ENCODE peak calls at places on chromosomes 4 and X, in ten cellular contexts. I is stimulated activated CD4-positive, alpha-beta T cell treated with anti-CD3 and anti-CD28 coated beads, TNF-alpha, amount 100 ng/mL, for 48 hours; L is C1 segment of cervical spinal cord; F is NCI-H774; V is NCI-H1105; X is ovary; C is tibial artery; O is naive thymus-derived CD8-positive, alpha-beta T cell; H is WERI-Rb-1; D is substantia nigra. R is an unnamed sample.

GRCh38 chr4:97105716-97106115 is 1037.6 kb downstream of the STPG2 start:
- DNase-seq in H (peak), X (no peak), I (no peak), L (no peak), C (no peak), F (no peak), O (no peak), D (no peak), V (no peak), R (no peak)

GRCh38 chrX:133985164-133986007 is at the start of gene GPC3:
- DNase-seq in L (peak), O (peak), X (peak), F (peak), C (no peak), V (peak), H (no peak), D (no peak), I (no peak), R (peak)

GRCh38 chr4:92047209-92047877 is 256.4 kb upstream of the GRID2 start:
- DNase-seq in H (no peak), X (no peak), F (no peak), O (no peak), D (no peak), C (no peak), V (no peak), L (no peak), I (no peak), R (no peak)

GRCh38 chrX:68945603-68946228 is 116.9 kb downstream of the EFNB1 start:
- DNase-seq in O (no peak), F (no peak), I (no peak), X (no peak), C (no peak), H (peak), V (no peak), L (no peak), D (no peak), R (no peak)

GRCh38 chr4:138259801-138260200 is 17.7 kb upstream of the SLC7A11 start:
- DNase-seq in D (no peak), F (no peak), L (no peak), V (no peak), O (no peak), I (no peak), H (no peak), C (no peak), X (no peak), R (no peak)

GRCh38 chrX:16488959-16489358 is 161.0 kb upstream of the S100G start:
- DNase-seq in V (no peak), L (no peak), D (no peak), F (no peak), C (no peak), I (no peak), O (no peak), X (no peak), H (no peak), R (no peak)

GRCh38 chr4:151169223-151169622 is 69.8 kb downstream of the RPS3A start:
- DNase-seq in C (peak), L (peak), I (no peak), X (peak), H (peak), O (no peak), F (no peak), D (peak), V (peak), R (peak)

GRCh38 chr4:186201535-186202230 is 10.3 kb downstream of the CYP4V2 start:
- DNase-seq in F (no peak), D (no peak), H (peak), C (no peak), I (peak), X (no peak), L (no peak), O (peak), V (no peak), R (peak)

GRCh38 chrX:81411517-81411916 is 209.6 kb downstream of the SH3BGRL start:
- DNase-seq in C (no peak), D (no peak), V (no peak), L (no peak), F (no peak), H (no peak), O (no peak), I (no peak), X (no peak), R (no peak)

GRCh38 chr4:40471923-40472322 is 136.8 kb downstream of the CHRNA9 start:
- DNase-seq in C (no peak), H (no peak), F (no peak), D (no peak), X (no peak), I (no peak), O (no peak), L (no peak), V (no peak), R (no peak)

GRCh38 chr4:114600672-114601071 is 2.1 kb downstream of the UGT8 start:
- DNase-seq in V (no peak), I (no peak), L (no peak), O (no peak), H (no peak), F (no peak), D (no peak), C (no peak), X (no peak), R (no peak)

GRCh38 chrX:20530319-20530979 is 263.7 kb upstream of the RPS6KA3 start:
- DNase-seq in O (peak), X (peak), C (peak), F (peak), H (peak), D (peak), V (peak), L (no peak), I (peak), R (no peak)

GRCh38 chrX:153400146-153401132 is 711 bp downstream of the PNMA6E start:
- DNase-seq in V (no peak), H (peak), C (no peak), D (no peak), F (no peak), L (no peak), I (peak), O (peak), X (no peak), R (no peak)

R was measured in aorta.